ENCODE peak calls at places on chromosome 14, in ten cellular contexts. One of them, this sample, is unnamed.

GRCh38 chr14:28635387-28635786 is 131.2 kb upstream of the FOXG1 start:
- DNase-seq in stimulated activated CD4-positive, alpha-beta T cell treated with anti-CD3 and anti-CD28 coated beads, Interleukin-2, amount 100 ng/mL, for 48 hours: peak; percentile 3
- DNase-seq in LoVo: peak; percentile 11
- DNase-seq in left ventricle myocardium inferior: no peak
- DNase-seq in GM03348: peak; percentile 18
- DNase-seq in HT1080: peak; percentile 52
- DNase-seq in GM13976: no peak
- DNase-seq in AG20443: peak; percentile 10
- DNase-seq in lower leg skin: no peak
- DNase-seq in anterior cingulate cortex: no peak
- DNase-seq in this sample: peak; percentile 9

GRCh38 chr14:104318558-104319488 is 180.4 kb downstream of the KIF26A start:
- DNase-seq in stimulated activated CD4-positive, alpha-beta T cell treated with anti-CD3 and anti-CD28 coated beads, Interleukin-2, amount 100 ng/mL, for 48 hours: no peak
- DNase-seq in LoVo: no peak
- DNase-seq in left ventricle myocardium inferior: peak; percentile 45
- DNase-seq in GM03348: no peak
- DNase-seq in HT1080: no peak
- DNase-seq in GM13976: no peak
- DNase-seq in AG20443: no peak
- DNase-seq in lower leg skin: no peak
- DNase-seq in anterior cingulate cortex: no peak
- DNase-seq in this sample: no peak

GRCh38 chr14:37697489-37698121 is 102.2 kb downstream of the TTC6 start:
- DNase-seq in stimulated activated CD4-positive, alpha-beta T cell treated with anti-CD3 and anti-CD28 coated beads, Interleukin-2, amount 100 ng/mL, for 48 hours: no peak
- DNase-seq in LoVo: peak; percentile 14
- DNase-seq in left ventricle myocardium inferior: no peak
- DNase-seq in GM03348: peak; percentile 20
- DNase-seq in HT1080: peak; percentile 47
- DNase-seq in GM13976: no peak
- DNase-seq in AG20443: no peak
- DNase-seq in lower leg skin: no peak
- DNase-seq in anterior cingulate cortex: no peak
- DNase-seq in this sample: no peak

GRCh38 chr14:99006271-99006670 is 265.7 kb downstream of the BCL11B start:
- DNase-seq in stimulated activated CD4-positive, alpha-beta T cell treated with anti-CD3 and anti-CD28 coated beads, Interleukin-2, amount 100 ng/mL, for 48 hours: no peak
- DNase-seq in LoVo: no peak
- DNase-seq in left ventricle myocardium inferior: no peak
- DNase-seq in GM03348: no peak
- DNase-seq in HT1080: no peak
- DNase-seq in GM13976: no peak
- DNase-seq in AG20443: no peak
- DNase-seq in lower leg skin: no peak
- DNase-seq in anterior cingulate cortex: no peak
- DNase-seq in this sample: no peak

GRCh38 chr14:21097616-21098133 is 780 bp downstream of the ZNF219 start:
- DNase-seq in stimulated activated CD4-positive, alpha-beta T cell treated with anti-CD3 and anti-CD28 coated beads, Interleukin-2, amount 100 ng/mL, for 48 hours: no peak
- DNase-seq in LoVo: no peak
- DNase-seq in left ventricle myocardium inferior: no peak
- DNase-seq in GM03348: no peak
- DNase-seq in HT1080: no peak
- DNase-seq in GM13976: no peak
- DNase-seq in AG20443: no peak
- DNase-seq in lower leg skin: no peak
- DNase-seq in anterior cingulate cortex: no peak
- DNase-seq in this sample: no peak

GRCh38 chr14:96136361-96136760 is 68.3 kb upstream of the BDKRB2 start:
- DNase-seq in stimulated activated CD4-positive, alpha-beta T cell treated with anti-CD3 and anti-CD28 coated beads, Interleukin-2, amount 100 ng/mL, for 48 hours: no peak
- DNase-seq in LoVo: peak; percentile 72
- DNase-seq in left ventricle myocardium inferior: no peak
- DNase-seq in GM03348: peak; percentile 42
- DNase-seq in HT1080: peak; percentile 85
- DNase-seq in GM13976: no peak
- DNase-seq in AG20443: peak; percentile 32
- DNase-seq in lower leg skin: no peak
- DNase-seq in anterior cingulate cortex: no peak
- DNase-seq in this sample: no peak

GRCh38 chr14:20278414-20278813 is 27.3 kb downstream of the TTC5 start:
- DNase-seq in stimulated activated CD4-positive, alpha-beta T cell treated with anti-CD3 and anti-CD28 coated beads, Interleukin-2, amount 100 ng/mL, for 48 hours: no peak
- DNase-seq in LoVo: peak; percentile 8
- DNase-seq in left ventricle myocardium inferior: no peak
- DNase-seq in GM03348: no peak
- DNase-seq in HT1080: peak; percentile 73
- DNase-seq in GM13976: no peak
- DNase-seq in AG20443: no peak
- DNase-seq in lower leg skin: no peak
- DNase-seq in anterior cingulate cortex: no peak
- DNase-seq in this sample: no peak

GRCh38 chr14:101851716-101852395 is 90.3 kb downstream of the PPP2R5C start:
- DNase-seq in stimulated activated CD4-positive, alpha-beta T cell treated with anti-CD3 and anti-CD28 coated beads, Interleukin-2, amount 100 ng/mL, for 48 hours: no peak
- DNase-seq in LoVo: no peak
- DNase-seq in left ventricle myocardium inferior: no peak
- DNase-seq in GM03348: no peak
- DNase-seq in HT1080: no peak
- DNase-seq in GM13976: no peak
- DNase-seq in AG20443: no peak
- DNase-seq in lower leg skin: no peak
- DNase-seq in anterior cingulate cortex: no peak
- DNase-seq in this sample: no peak

GRCh38 chr14:102620413-102620812 is 28.0 kb downstream of the RCOR1 start:
- DNase-seq in stimulated activated CD4-positive, alpha-beta T cell treated with anti-CD3 and anti-CD28 coated beads, Interleukin-2, amount 100 ng/mL, for 48 hours: no peak
- DNase-seq in LoVo: no peak
- DNase-seq in left ventricle myocardium inferior: no peak
- DNase-seq in GM03348: no peak
- DNase-seq in HT1080: no peak
- DNase-seq in GM13976: no peak
- DNase-seq in AG20443: no peak
- DNase-seq in lower leg skin: peak; percentile 26
- DNase-seq in anterior cingulate cortex: no peak
- DNase-seq in this sample: no peak

GRCh38 chr14:53619625-53620324 is 336.9 kb downstream of the BMP4 start:
- DNase-seq in stimulated activated CD4-positive, alpha-beta T cell treated with anti-CD3 and anti-CD28 coated beads, Interleukin-2, amount 100 ng/mL, for 48 hours: no peak
- DNase-seq in LoVo: no peak
- DNase-seq in left ventricle myocardium inferior: no peak
- DNase-seq in GM03348: peak; percentile 73
- DNase-seq in HT1080: no peak
- DNase-seq in GM13976: no peak
- DNase-seq in AG20443: peak; percentile 78
- DNase-seq in lower leg skin: no peak
- DNase-seq in anterior cingulate cortex: no peak
- DNase-seq in this sample: no peak

GRCh38 chr14:22653012-22653621 is 9.0 kb upstream of the OR6J1 start:
- DNase-seq in stimulated activated CD4-positive, alpha-beta T cell treated with anti-CD3 and anti-CD28 coated beads, Interleukin-2, amount 100 ng/mL, for 48 hours: peak; percentile 49
- DNase-seq in LoVo: peak; percentile 83
- DNase-seq in left ventricle myocardium inferior: peak; percentile 25
- DNase-seq in GM03348: peak; percentile 86
- DNase-seq in HT1080: peak; percentile 73
- DNase-seq in GM13976: peak; percentile 61
- DNase-seq in AG20443: peak; percentile 86
- DNase-seq in lower leg skin: no peak
- DNase-seq in anterior cingulate cortex: peak; percentile 11
- DNase-seq in this sample: peak; percentile 55

GRCh38 chr14:85308531-85309300 is 221.2 kb upstream of the FLRT2 start:
- DNase-seq in stimulated activated CD4-positive, alpha-beta T cell treated with anti-CD3 and anti-CD28 coated beads, Interleukin-2, amount 100 ng/mL, for 48 hours: no peak
- DNase-seq in LoVo: no peak
- DNase-seq in left ventricle myocardium inferior: no peak
- DNase-seq in GM03348: no peak
- DNase-seq in HT1080: no peak
- DNase-seq in GM13976: no peak
- DNase-seq in AG20443: no peak
- DNase-seq in lower leg skin: no peak
- DNase-seq in anterior cingulate cortex: no peak
- DNase-seq in this sample: no peak

GRCh38 chr14:20866963-20867362 is 24.2 kb upstream of the RNASE3 start:
- DNase-seq in stimulated activated CD4-positive, alpha-beta T cell treated with anti-CD3 and anti-CD28 coated beads, Interleukin-2, amount 100 ng/mL, for 48 hours: no peak
- DNase-seq in LoVo: no peak
- DNase-seq in left ventricle myocardium inferior: no peak
- DNase-seq in GM03348: peak; percentile 11
- DNase-seq in HT1080: no peak
- DNase-seq in GM13976: no peak
- DNase-seq in AG20443: no peak
- DNase-seq in lower leg skin: no peak
- DNase-seq in anterior cingulate cortex: no peak
- DNase-seq in this sample: no peak